ENCODE peak calls at places on chromosomes 4 and X, in eight cellular contexts. T is prostate gland; F is CD8-positive, alpha-beta T cell; R is testis; M is upper lobe of left lung; G is thyroid gland; B is tibial artery; J is GM23338. C is an unnamed sample.

GRCh38 chr4:38957239-38957815 is 74.9 kb downstream of the TMEM156 start:
- DNase-seq in G (no peak), B (no peak), J (no peak), R (no peak), M (no peak), F (no peak), T (no peak), C (no peak)

GRCh38 chr4:26822546-26822945 is 38.1 kb upstream of the STIM2 start:
- DNase-seq in M (no peak), F (no peak), G (no peak), B (no peak), R (no peak), J (no peak), T (no peak), C (no peak)

GRCh38 chr4:120923201-120923522 is 636 bp upstream of the PRDM5 start:
- DNase-seq in M (no peak), B (no peak), T (no peak), G (no peak), R (no peak), F (no peak), J (no peak), C (no peak)

GRCh38 chrX:154714925-154715324 is 36.0 kb downstream of the GAB3 start:
- DNase-seq in M (no peak), B (no peak), T (peak; percentile 13), J (peak; percentile 60), G (peak; percentile 35), F (no peak), R (peak; percentile 47), C (no peak)

GRCh38 chrX:25012793-25013592 is 2.8 kb downstream of the ARX start:
- DNase-seq in F (no peak), B (no peak), G (no peak), M (no peak), T (no peak), J (no peak), R (no peak), C (peak; percentile 27)

GRCh38 chr4:52925531-52925968 is 63.4 kb downstream of the RASL11B start:
- DNase-seq in G (no peak), F (no peak), J (peak; percentile 36), M (no peak), B (no peak), R (no peak), T (no peak), C (no peak)

GRCh38 chr4:31059753-31060522 is 339.8 kb downstream of the PCDH7 start:
- DNase-seq in M (no peak), G (no peak), F (no peak), J (no peak), R (no peak), T (no peak), B (no peak), C (no peak)

GRCh38 chrX:44938111-44938510 is 65.1 kb downstream of the KDM6A start:
- DNase-seq in J (no peak), R (no peak), B (no peak), T (no peak), G (peak; percentile 15), F (no peak), M (no peak), C (no peak)

GRCh38 chr4:133081246-133081645 is 67.8 kb upstream of the PCDH10 start:
- DNase-seq in J (peak; percentile 24), M (no peak), R (no peak), F (no peak), T (no peak), G (no peak), B (no peak), C (no peak)

GRCh38 chrX:107777536-107777832 is at the start of gene NCBP2L:
- DNase-seq in B (no peak), M (no peak), F (no peak), R (no peak), J (no peak), T (no peak), G (no peak), C (no peak)
- H3K4me3 ChIP-seq in B (peak within 1 kb of the TSS; percentile 70), M (peak within 1 kb of the TSS; percentile 45), F (peak within 1 kb of the TSS; percentile 70), R (peak within 1 kb of the TSS; percentile 46), J (peak within 1 kb of the TSS; percentile 60), T (peak within 1 kb of the TSS; percentile 47), G (peak within 1 kb of the TSS; percentile 38), C (no peak within 1 kb of the TSS)

GRCh38 chr4:113636877-113637276 is 124.7 kb downstream of the CAMK2D start:
- DNase-seq in F (peak; percentile 54), T (no peak), G (no peak), J (no peak), B (no peak), M (no peak), R (no peak), C (no peak)

GRCh38 chr4:113636438-113636818 is 125.1 kb downstream of the CAMK2D start:
- DNase-seq in T (no peak), J (peak; percentile 21), G (no peak), M (no peak), B (no peak), R (no peak), F (peak; percentile 51), C (no peak)

GRCh38 chr4:113639311-113639710 is 122.2 kb downstream of the CAMK2D start:
- DNase-seq in J (no peak), B (no peak), G (no peak), F (no peak), T (no peak), M (no peak), R (no peak), C (no peak)

GRCh38 chr4:113637363-113637762 is 124.2 kb downstream of the CAMK2D start:
- DNase-seq in B (no peak), R (no peak), T (no peak), F (no peak), G (no peak), J (no peak), M (no peak), C (no peak)

DNA sequence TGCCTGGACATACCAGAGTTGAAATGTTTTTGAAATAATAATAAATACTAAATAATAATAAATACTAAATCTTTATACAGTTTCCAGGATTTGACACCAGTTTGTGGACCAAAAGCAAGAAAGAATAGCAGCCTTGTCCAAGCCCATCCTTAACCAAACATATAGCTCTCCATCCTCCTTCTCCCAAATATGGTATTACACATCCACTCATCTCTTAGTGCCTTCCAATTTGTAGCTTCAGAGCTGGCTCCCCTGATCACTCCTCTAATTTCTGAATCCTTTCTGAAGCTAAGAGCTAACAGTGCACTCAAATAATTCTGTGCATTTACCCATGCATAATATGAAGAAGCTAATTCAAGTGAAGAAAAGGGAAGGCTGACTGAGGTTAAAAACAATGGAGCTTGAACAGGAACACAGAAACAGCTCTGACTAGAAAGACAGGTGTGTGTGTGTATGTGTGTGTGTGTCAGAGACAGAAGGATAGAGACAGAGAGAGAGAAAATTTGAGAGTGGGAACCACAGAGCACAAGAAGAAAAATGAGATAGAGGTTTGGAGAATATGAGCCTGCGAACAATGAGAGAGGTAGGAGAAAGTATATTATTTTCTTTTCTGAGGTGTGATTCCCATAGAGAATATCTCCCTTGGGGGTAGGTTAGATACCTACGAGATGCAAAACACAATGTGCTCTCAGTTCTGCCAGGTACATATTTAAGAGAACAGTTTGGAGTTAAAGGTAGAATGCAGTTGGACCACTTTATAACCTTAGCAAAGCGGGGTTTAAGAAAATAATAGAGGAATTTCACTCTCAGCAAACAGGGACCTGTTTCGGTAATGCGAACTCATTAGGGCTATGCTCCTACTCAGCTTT is 123.5 kb downstream of the CAMK2D start:
- DNase-seq in G (no peak), T (no peak), J (no peak), R (no peak), B (no peak), F (no peak), M (no peak), C (no peak)
- H3K4me1 ChIP-seq in G (peaks cover 41% of the 10 kb centered on the region), T (no peaks in the 10 kb centered on the region), J (peaks cover 16% of the 10 kb centered on the region), R (peaks cover 24% of the 10 kb centered on the region), B (peaks cover 37% of the 10 kb centered on the region), F (peaks cover 39% of the 10 kb centered on the region), M (peaks cover 20% of the 10 kb centered on the region), C (peaks cover 44% of the 10 kb centered on the region)

GRCh38 chr4:153115322-153116100 is 88.7 kb upstream of the TRIM2 start:
- DNase-seq in M (peak; percentile 28), G (no peak), T (peak; percentile 43), B (peak; percentile 34), R (no peak), J (no peak), F (peak; percentile 76), C (peak; percentile 25)

GRCh38 chr4:153114771-153115321 is 89.4 kb upstream of the TRIM2 start:
- DNase-seq in F (peak; percentile 56), R (no peak), T (no peak), G (no peak), J (no peak), B (no peak), M (no peak), C (no peak)

GRCh38 chr4:153116801-153117200 is 87.4 kb upstream of the TRIM2 start:
- DNase-seq in T (no peak), M (no peak), B (no peak), G (no peak), F (no peak), R (no peak), J (no peak), C (no peak)

GRCh38 chr4:153117554-153117953 is 86.7 kb upstream of the TRIM2 start:
- DNase-seq in J (peak; percentile 23), B (no peak), F (no peak), G (no peak), T (no peak), M (no peak), R (no peak), C (no peak)

DNA sequence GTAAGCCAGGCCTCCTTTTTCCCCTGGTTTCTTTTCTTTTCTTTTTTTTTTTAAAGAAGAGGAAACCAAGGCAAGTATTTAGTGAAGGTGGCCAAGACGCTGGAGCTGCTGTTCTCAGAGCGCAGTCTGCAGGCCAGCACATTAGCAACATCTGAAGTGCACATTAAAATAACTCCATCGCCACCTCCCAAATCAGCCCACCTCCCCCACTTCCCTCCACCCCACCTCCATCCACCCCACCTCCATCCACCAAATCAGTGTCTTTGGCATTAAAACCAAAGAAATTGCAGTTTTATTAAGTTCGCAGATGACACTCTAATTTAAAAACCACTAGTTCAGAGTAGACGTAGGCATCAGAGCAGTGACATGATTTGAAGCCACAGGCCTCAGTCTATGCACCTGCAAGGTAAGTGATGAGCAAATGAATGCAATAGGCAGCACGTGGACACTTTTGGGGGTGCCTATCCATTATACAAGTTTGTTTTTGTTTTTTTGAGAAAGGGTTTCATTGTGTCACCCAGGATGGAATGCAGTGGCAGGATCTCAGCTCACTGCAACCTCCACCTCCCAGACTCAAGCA is 88.1 kb upstream of the TRIM2 start:
- DNase-seq in M (no peak), J (no peak), G (no peak), R (no peak), F (no peak), T (no peak), B (no peak), C (no peak)
- H3K4me3 ChIP-seq in M (peak overlapping the region; percentile 7), J (no peak overlapping the region), G (no peak overlapping the region), R (no peak overlapping the region), F (no peak overlapping the region), T (peak overlapping the region; percentile 5), B (peak overlapping the region; percentile 38), C (no peak overlapping the region)

GRCh38 chr4:43567644-43568043 is 675.1 kb downstream of the GRXCR1 start:
- DNase-seq in T (no peak), R (no peak), F (no peak), J (no peak), B (no peak), G (no peak), M (no peak), C (no peak)

GRCh38 chr4:43560047-43560446 is 667.5 kb downstream of the GRXCR1 start:
- DNase-seq in G (no peak), M (no peak), R (no peak), T (no peak), J (no peak), B (no peak), F (no peak), C (no peak)

GRCh38 chr4:43564107-43564506 is 671.6 kb downstream of the GRXCR1 start:
- DNase-seq in F (no peak), R (no peak), B (no peak), J (no peak), T (no peak), M (no peak), G (no peak), C (no peak)

GRCh38 chr4:43564601-43565000 is 672.1 kb downstream of the GRXCR1 start:
- DNase-seq in B (no peak), F (no peak), R (no peak), J (no peak), G (no peak), T (no peak), M (no peak), C (no peak)
- H3K4me1 ChIP-seq in B (no peaks in the 10 kb centered on the region), F (no peaks in the 10 kb centered on the region), R (no peaks in the 10 kb centered on the region), J (no peaks in the 10 kb centered on the region), G (no peaks in the 10 kb centered on the region), T (no peaks in the 10 kb centered on the region), M (no peaks in the 10 kb centered on the region), C (no peaks in the 10 kb centered on the region)